ENCODE peak calls at places on chromosomes 2 and 18, in four cellular contexts. G is GM12865, V is PC-9, J is WERI-Rb-1. W is an unnamed sample.

GRCh38 chr2:174343638-174344455 is 9.1 kb downstream of the SP9 start:
- DNase-seq in V (no peak), G (no peak), J (no peak), W (no peak)

GRCh38 chr2:85655961-85656403 is 12.0 kb downstream of the SFTPB start:
- DNase-seq in V (no peak), G (no peak), J (no peak), W (no peak)

GRCh38 chr18:76658627-76659026 is 163.6 kb upstream of the ZNF516 start:
- DNase-seq in V (no peak), J (peak), G (peak), W (peak)

GRCh38 chr2:181813963-181814565 is 77.5 kb upstream of the ITPRID2 start:
- DNase-seq in V (no peak), G (no peak), J (no peak), W (no peak)

GRCh38 chr18:12246849-12247808 is 7.0 kb upstream of the CIDEA start:
- DNase-seq in J (no peak), V (no peak), G (peak), W (no peak)

GRCh38 chr2:25331686-25332365 is 9.9 kb downstream of the DNMT3A start:
- DNase-seq in V (peak), G (no peak), J (peak), W (peak)

GRCh38 chr2:232104076-232104646 is 142.6 kb downstream of the DIS3L2 start:
- DNase-seq in J (no peak), G (no peak), V (no peak), W (no peak)

GRCh38 chr2:159904565-159905281 is 106.7 kb upstream of the CD302 start:
- DNase-seq in V (peak), G (peak), J (no peak), W (peak)

GRCh38 chr2:144459937-144460336 is 60.0 kb downstream of the ZEB2 start:
- DNase-seq in V (no peak), G (no peak), J (no peak), W (no peak)

GRCh38 chr2:210663574-210663973 is 107.2 kb downstream of the CPS1 start:
- DNase-seq in V (no peak), G (no peak), J (peak), W (no peak)

GRCh38 chr2:237207641-237208040 is 122.0 kb downstream of the COPS8 start:
- DNase-seq in G (no peak), J (no peak), V (peak), W (no peak)

GRCh38 chr2:96325038-96325883 is at the start of gene ITPRIPL1:
- DNase-seq in V (no peak), J (peak), G (peak), W (peak)

GRCh38 chr18:31578126-31578525 is 13.6 kb upstream of the TTR start:
- DNase-seq in V (no peak), G (no peak), J (no peak), W (no peak)

GRCh38 chr18:54805571-54806334 is 22.5 kb upstream of the RAB27B start:
- DNase-seq in J (no peak), G (no peak), V (peak), W (no peak)

GRCh38 chr18:55221577-55221976 is 262.3 kb upstream of the CCDC68 start:
- DNase-seq in V (no peak), J (no peak), G (no peak), W (no peak)

GRCh38 chr18:78130232-78131195 is 849.1 kb upstream of the SALL3 start:
- DNase-seq in V (no peak), J (no peak), G (no peak), W (no peak)

GRCh38 chr2:238127165-238128060 is 11.1 kb upstream of the KLHL30 start:
- DNase-seq in J (peak), G (no peak), V (no peak), W (no peak)

GRCh38 chr2:174729797-174730529 is 34.3 kb downstream of the CHRNA1 start:
- DNase-seq in J (no peak), V (no peak), G (no peak), W (no peak)

GRCh38 chr2:25411281-25411680 is 69.6 kb upstream of the DNMT3A start:
- DNase-seq in G (peak), J (no peak), V (no peak), W (no peak)

GRCh38 chr2:38098351-38099095 is 22.6 kb upstream of the CYP1B1 start:
- DNase-seq in G (no peak), J (no peak), V (peak), W (no peak)

GRCh38 chr18:62690416-62690815 is 24.9 kb upstream of the PHLPP1 start:
- DNase-seq in V (no peak), G (no peak), J (no peak), W (no peak)

GRCh38 chr2:42492691-42493467 is 903 bp downstream of the KCNG3 start:
- DNase-seq in V (peak), J (peak), G (peak), W (no peak)

GRCh38 chr2:144453486-144454158 is 66.3 kb downstream of the ZEB2 start:
- DNase-seq in G (no peak), J (peak), V (no peak), W (no peak)

GRCh38 chr2:48589170-48589767 is 28.4 kb upstream of the GTF2A1L start:
- DNase-seq in J (peak), G (peak), V (no peak), W (peak)

GRCh38 chr2:220476877-220477276 is 849.4 kb downstream of the SLC4A3 start:
- DNase-seq in G (no peak), V (no peak), J (no peak), W (no peak)

GRCh38 chr2:26487192-26487591 is 9.3 kb upstream of the OTOF start:
- DNase-seq in G (no peak), V (no peak), J (no peak), W (no peak)

GRCh38 chr2:112483047-112483473 is 1.1 kb downstream of the TTL start:
- DNase-seq in G (peak), V (peak), J (peak), W (no peak)

GRCh38 chr18:2893676-2894075 is 46.9 kb downstream of the EMILIN2 start:
- DNase-seq in G (no peak), J (no peak), V (no peak), W (no peak)

GRCh38 chr2:224202466-224202865 is 163.4 kb upstream of the SERPINE2 start:
- DNase-seq in G (no peak), J (no peak), V (no peak), W (no peak)

GRCh38 chr18:24915547-24915946 is 436.4 kb downstream of the ZNF521 start:
- DNase-seq in J (no peak), G (no peak), V (no peak), W (no peak)

GRCh38 chr2:8193146-8193545 is 488.7 kb upstream of the ID2 start:
- DNase-seq in V (no peak), G (no peak), J (no peak), W (no peak)

GRCh38 chr2:159938375-159938774 is 124.0 kb downstream of the PLA2R1 start:
- DNase-seq in V (no peak), J (no peak), G (no peak), W (no peak)

GRCh38 chr2:102615620-102616436 is 3.5 kb upstream of the SLC9A2 start:
- DNase-seq in V (peak), G (peak), J (peak), W (peak)

GRCh38 chr2:126658316-126658909 is 2.5 kb downstream of the GYPC start:
- DNase-seq in G (peak), J (no peak), V (no peak), W (no peak)

GRCh38 chr18:59044855-59045254 is 94.8 kb upstream of the SEC11C start:
- DNase-seq in V (no peak), G (no peak), J (no peak), W (no peak)

GRCh38 chr2:236823976-236824375 is 254.4 kb downstream of the ACKR3 start:
- DNase-seq in V (no peak), J (peak), G (no peak), W (no peak)

GRCh38 chr2:41827354-41827971 is 220.4 kb upstream of the PKDCC start:
- DNase-seq in J (no peak), V (no peak), G (no peak), W (no peak)

GRCh38 chr18:34031810-34032209 is 192.9 kb downstream of the NOL4 start:
- DNase-seq in G (peak), V (no peak), J (no peak), W (no peak)
- TF ChIP-seq CTCF in G (peak), V (no peak), J (peak), W (peak)

GRCh38 chr2:60515751-60516226 is 37.7 kb downstream of the BCL11A start:
- DNase-seq in J (peak), G (peak), V (no peak), W (peak)
- TF ChIP-seq CTCF in J (peak), G (peak), V (no peak), W (peak)

DNA sequence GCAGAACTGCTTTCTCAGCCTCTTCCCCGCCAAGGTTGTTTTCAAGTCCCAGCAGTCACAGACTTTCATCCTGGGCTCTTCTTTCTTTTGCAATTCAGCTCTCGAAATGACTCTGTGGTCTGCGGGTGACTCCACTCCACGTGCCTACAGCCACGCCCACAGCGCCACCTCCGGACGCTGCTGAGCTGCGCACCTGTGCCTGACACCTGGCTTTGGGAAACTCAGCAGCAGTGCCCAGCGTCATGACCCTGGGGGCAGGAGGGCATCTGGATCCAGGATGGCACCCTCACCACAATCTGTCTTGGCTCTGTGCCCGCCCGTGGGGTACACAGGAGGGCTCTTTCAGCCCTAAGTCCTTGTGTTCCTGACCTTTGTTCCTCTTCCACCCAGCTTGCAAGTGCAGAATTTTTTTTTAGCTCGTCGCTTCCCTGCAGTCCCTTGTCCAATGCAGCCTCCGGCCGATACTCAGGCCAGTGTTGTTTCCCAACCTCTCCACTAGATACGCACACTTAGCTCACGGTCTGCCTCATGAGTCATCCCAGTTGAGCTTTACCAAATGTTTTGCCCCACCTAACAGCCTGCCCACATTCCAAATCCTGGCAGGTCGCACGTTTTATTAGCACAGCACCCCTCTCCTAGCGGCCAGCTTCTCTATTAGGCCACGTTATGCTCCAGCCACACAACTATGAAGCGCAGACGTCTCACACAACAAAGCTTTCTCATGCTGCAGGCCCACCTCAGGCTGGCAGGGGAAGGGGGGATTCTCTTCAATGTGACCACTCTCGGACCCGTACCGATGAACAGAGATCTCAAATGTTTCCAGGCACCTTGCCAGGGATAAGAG is 6.5 kb upstream of the CAPN10 start:
- DNase-seq in V (peak), J (peak), G (peak), W (peak)
- TF ChIP-seq CTCF in V (peak), J (peak), G (peak), W (peak)

DNA sequence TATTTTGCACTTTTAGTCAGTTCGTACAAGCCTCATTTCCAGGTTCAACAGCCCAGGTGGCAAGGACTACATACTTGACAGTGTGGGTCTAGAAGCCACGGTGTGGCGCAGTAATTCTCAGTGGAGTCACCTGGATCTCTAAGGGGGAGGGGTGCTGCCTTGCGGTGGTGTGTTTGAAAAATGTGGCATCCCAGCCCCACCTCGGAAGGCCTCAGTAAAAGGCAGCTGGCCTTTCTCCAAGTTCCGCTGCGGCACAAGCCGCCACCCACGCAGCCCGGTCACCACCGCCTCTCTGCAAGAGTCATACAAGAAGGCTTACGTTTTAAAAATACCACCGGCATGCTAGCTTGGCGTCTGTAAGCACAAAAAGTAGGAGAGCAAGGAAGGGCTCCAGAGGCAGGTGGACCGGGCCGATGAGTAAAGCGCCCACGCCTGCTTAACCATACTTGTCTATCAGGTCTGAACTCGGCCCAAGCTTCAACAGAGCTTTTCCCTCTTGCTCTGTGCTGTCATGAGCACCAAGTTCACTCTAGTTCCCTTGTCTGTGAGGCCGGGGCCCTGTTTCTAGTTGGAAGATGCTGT is 49.5 kb downstream of the SPRED2 start:
- DNase-seq in V (peak), G (peak), J (no peak), W (peak)
- TF ChIP-seq CTCF in V (peak), G (peak), J (no peak), W (peak)

DNA sequence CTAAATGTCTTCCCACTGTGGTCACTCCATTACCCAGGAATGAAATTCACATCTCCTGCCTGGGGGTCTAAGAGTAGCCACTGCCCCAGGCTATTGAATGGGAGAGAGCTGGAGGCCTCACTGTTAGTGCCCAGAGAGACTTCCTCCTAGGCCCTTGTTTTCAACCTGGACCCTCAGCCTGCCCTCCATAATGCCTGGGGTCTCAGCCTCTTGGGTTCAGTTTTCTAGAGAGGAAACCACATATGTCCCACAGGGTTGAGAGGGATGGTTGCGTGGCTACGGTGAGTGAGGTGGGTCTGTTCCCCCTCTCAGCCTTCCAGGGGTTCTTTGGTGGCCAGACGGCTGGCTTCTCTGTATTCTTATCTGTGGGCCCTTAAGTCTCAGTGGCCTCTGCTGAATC is 43.4 kb downstream of the SPATS2L start:
- DNase-seq in V (no peak), J (no peak), G (no peak), W (no peak)
- TF ChIP-seq CTCF in V (no peak), J (no peak), G (no peak), W (no peak)

GRCh38 chr2:199463000-199463692 is 5.4 kb upstream of the SATB2 start:
- DNase-seq in V (no peak), G (peak), J (peak), W (peak)

GRCh38 chr2:199464614-199465352 is 7.0 kb upstream of the SATB2 start:
- DNase-seq in J (no peak), G (no peak), V (no peak), W (no peak)

GRCh38 chr2:199465390-199465789 is 7.7 kb upstream of the SATB2 start:
- DNase-seq in V (no peak), G (no peak), J (no peak), W (no peak)

GRCh38 chr2:199462167-199462976 is 4.6 kb upstream of the SATB2 start:
- DNase-seq in J (no peak), V (no peak), G (no peak), W (no peak)

DNA sequence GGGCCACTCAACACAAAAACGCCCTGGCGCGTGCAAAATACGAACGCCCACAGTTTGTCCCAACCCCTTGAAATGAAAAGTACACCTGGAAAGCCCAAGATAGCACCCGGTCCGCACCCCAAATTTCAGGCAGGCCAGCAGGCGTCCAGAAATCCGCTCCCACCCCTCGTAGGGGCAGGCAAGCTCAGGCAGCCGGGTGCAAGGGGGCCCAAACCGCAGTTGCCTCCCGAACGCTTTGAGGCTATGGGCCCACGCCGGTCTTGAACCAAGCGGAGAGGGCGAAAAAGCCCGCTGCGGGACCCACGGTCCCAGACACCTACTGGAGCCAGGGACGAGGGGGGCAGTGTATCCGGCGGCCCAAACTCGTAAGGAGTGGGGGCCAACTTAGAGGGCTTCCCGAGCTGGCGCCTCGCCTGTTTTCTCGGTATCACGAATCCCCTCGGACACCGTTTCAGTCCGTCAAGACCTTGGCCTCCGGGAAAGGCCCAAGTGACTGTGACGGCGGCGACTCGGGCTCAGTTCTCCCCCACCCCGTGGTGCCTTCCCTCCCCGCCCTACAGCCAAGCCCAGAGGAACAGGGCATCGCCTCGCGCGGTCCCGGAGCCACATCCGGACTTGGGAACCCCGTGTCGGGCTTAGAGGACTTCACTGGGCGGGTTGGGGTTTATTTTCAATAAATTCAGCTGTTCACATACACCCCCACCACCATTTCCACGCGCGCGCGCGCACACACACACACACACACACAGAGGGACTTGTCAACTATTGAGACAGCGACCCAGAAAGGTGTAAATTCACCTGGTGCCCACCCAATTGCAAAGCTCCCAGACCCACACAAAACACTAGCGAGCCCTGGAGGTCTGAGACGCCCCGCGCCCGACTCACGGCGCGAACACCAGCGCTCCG is 6.2 kb upstream of the SATB2 start:
- DNase-seq in J (peak), V (no peak), G (no peak), W (no peak)
- TF ChIP-seq CTCF in J (no peak), V (peak), G (no peak), W (no peak)

GRCh38 chr2:10709290-10709939 is 12.0 kb upstream of the ATP6V1C2 start:
- DNase-seq in J (peak), G (no peak), V (no peak), W (no peak)
- TF ChIP-seq CTCF in J (peak), G (peak), V (peak), W (peak)

GRCh38 chr2:190340369-190340768 is 3.0 kb upstream of the INPP1 start:
- DNase-seq in V (no peak), J (no peak), G (no peak), W (no peak)

GRCh38 chr2:190342601-190343000 is 788 bp upstream of the INPP1 start:
- DNase-seq in G (no peak), J (no peak), V (no peak), W (no peak)

GRCh38 chr2:190343170-190343499 is 254 bp upstream of the INPP1 start:
- DNase-seq in G (peak), V (no peak), J (no peak), W (no peak)

GRCh38 chr2:190343500-190344274 is at the start of gene INPP1:
- DNase-seq in V (no peak), G (peak), J (peak), W (peak)

DNA sequence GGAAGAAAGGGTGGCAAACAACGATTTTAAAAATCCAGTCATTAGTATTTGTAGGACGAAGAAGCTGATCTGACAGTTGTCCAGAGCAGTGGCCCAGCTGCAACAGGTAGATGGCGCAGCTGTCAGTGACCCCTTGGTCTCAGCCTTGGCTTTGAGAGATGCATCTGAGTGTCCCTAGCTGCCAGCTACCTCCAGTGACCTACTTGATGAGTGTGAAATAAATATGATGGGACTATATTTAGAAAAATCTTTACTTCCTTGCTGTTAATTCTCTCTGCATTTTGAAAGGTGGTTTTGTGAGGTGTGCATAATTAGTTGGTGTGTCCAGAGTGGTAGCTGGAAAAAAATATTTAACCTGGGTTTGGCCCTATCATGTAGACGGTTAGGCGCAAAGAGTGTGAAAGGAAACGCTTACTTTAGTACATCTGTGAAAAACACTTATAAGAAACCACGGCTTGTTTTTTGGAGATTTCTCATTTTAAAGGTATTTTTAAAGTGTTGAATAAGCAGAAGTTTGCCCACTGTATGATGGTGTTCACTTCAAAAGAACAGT is 962 bp downstream of the INPP1 start:
- DNase-seq in J (peak), V (no peak), G (peak), W (peak)
- TF ChIP-seq CTCF in J (peak), V (no peak), G (peak), W (peak)